ENCODE peak calls at places on chromosomes 5 and 9, in six cellular contexts. H, M, C, B, L and Q are unnamed samples.

GRCh38 chr5:133460172-133460758 is 152.1 kb downstream of the FSTL4 start:
- DNase-seq in M (peak; percentile 19), L (peak; percentile 55), B (peak; percentile 82), H (no peak), C (no peak), Q (peak; percentile 64)

GRCh38 chr5:173554989-173555705 is 61.3 kb downstream of the BOD1 start:
- DNase-seq in L (peak; percentile 31), H (no peak), B (no peak), M (no peak), C (peak; percentile 9), Q (peak; percentile 54)

GRCh38 chr9:5842926-5843325 is 10.0 kb upstream of the ERMP1 start:
- DNase-seq in C (no peak), M (no peak), H (no peak), L (no peak), B (no peak), Q (no peak)

GRCh38 chr5:61924251-61924650 is 381.8 kb upstream of the KIF2A start:
- DNase-seq in L (no peak), C (no peak), H (no peak), M (no peak), B (no peak), Q (no peak)

GRCh38 chr5:147189109-147189424 is 45.8 kb upstream of the STK32A start:
- DNase-seq in L (no peak), C (no peak), H (no peak), B (no peak), M (no peak), Q (no peak)

GRCh38 chr9:121637441-121638222 is 13.8 kb upstream of the DAB2IP start:
- DNase-seq in C (no peak), H (no peak), L (peak; percentile 66), B (no peak), M (no peak), Q (no peak)

GRCh38 chr5:98769256-98770157 is 4.0 kb upstream of the RGMB start:
- DNase-seq in M (no peak), L (peak; percentile 61), H (no peak), C (no peak), B (no peak), Q (peak; percentile 28)

GRCh38 chr5:172436078-172436873 is 18.0 kb downstream of the SH3PXD2B start:
- DNase-seq in M (no peak), C (no peak), H (no peak), B (no peak), L (no peak), Q (no peak)

GRCh38 chr5:152711996-152712395 is 306.9 kb upstream of the NMUR2 start:
- DNase-seq in C (no peak), L (no peak), M (no peak), B (no peak), H (no peak), Q (no peak)

GRCh38 chr5:174314261-174314660 is 268.8 kb downstream of the NSG2 start:
- DNase-seq in H (no peak), M (no peak), B (no peak), L (no peak), C (no peak), Q (no peak)

GRCh38 chr5:178991190-178992145 is 3.7 kb downstream of the GRM6 start:
- DNase-seq in M (no peak), C (no peak), H (no peak), B (no peak), L (no peak), Q (no peak)

GRCh38 chr5:177496111-177497010 is 1.0 kb downstream of the PDLIM7 start:
- DNase-seq in L (peak; percentile 83), M (peak; percentile 44), C (peak; percentile 85), H (no peak), B (peak; percentile 39), Q (peak; percentile 88)

GRCh38 chr5:106386287-106386686 is 1284.5 kb downstream of the EFNA5 start:
- DNase-seq in M (no peak), H (no peak), B (no peak), L (no peak), C (no peak), Q (no peak)

GRCh38 chr9:76045217-76045616 is 154.7 kb downstream of the PCSK5 start:
- DNase-seq in M (no peak), C (no peak), B (no peak), L (no peak), H (no peak), Q (no peak)

GRCh38 chr9:1025131-1025530 is 25.0 kb upstream of the DMRT2 start:
- DNase-seq in C (no peak), M (no peak), H (no peak), B (no peak), L (no peak), Q (no peak)

GRCh38 chr5:144002866-144003265 is 167.6 kb downstream of the YIPF5 start:
- DNase-seq in H (no peak), M (no peak), L (no peak), B (no peak), C (no peak), Q (no peak)

GRCh38 chr9:112354081-112354743 is 20.8 kb upstream of the PTBP3 start:
- DNase-seq in M (no peak), C (no peak), L (no peak), B (no peak), H (no peak), Q (no peak)

GRCh38 chr9:112352209-112352608 is 18.8 kb upstream of the PTBP3 start:
- DNase-seq in L (no peak), H (no peak), C (no peak), B (no peak), M (no peak), Q (no peak)

GRCh38 chr9:112348257-112348992 is 15.0 kb upstream of the PTBP3 start:
- DNase-seq in L (peak; percentile 61), C (peak; percentile 49), B (no peak), M (no peak), H (no peak), Q (peak; percentile 81)

GRCh38 chr9:112351184-112351583 is 17.8 kb upstream of the PTBP3 start:
- DNase-seq in L (no peak), H (no peak), C (no peak), M (no peak), B (no peak), Q (no peak)

DNA sequence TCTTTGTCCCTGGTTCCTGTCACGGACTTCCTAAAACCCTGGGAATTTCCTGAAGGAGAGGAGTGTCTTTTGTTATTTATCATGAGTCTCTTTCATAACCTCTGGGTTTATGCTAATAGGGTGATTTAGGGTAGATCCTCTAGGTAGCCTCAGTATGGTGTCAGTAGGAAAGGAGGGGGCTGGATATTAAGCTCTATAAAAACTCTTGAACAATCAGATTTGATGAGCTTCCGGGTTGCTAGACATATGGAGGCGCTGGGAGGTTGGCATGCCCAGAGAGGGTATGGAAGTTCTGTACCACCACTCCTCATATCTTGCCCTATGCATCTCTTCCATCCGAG is 15.5 kb upstream of the PTBP3 start:
- DNase-seq in C (no peak), L (no peak), M (no peak), H (no peak), B (no peak), Q (no peak)
- TF ChIP-seq JUND in C (no peak), L (no peak), M (no peak), H (no peak), B (no peak), Q (no peak)

GRCh38 chr9:74645007-74645639 is 148.0 kb downstream of the RORB start:
- DNase-seq in B (peak; percentile 6), L (peak; percentile 32), M (peak; percentile 7), H (no peak), C (peak; percentile 18), Q (no peak)
- TF ChIP-seq JUND in B (no peak), L (no peak), M (no peak), H (no peak), C (no peak), Q (no peak)

DNA sequence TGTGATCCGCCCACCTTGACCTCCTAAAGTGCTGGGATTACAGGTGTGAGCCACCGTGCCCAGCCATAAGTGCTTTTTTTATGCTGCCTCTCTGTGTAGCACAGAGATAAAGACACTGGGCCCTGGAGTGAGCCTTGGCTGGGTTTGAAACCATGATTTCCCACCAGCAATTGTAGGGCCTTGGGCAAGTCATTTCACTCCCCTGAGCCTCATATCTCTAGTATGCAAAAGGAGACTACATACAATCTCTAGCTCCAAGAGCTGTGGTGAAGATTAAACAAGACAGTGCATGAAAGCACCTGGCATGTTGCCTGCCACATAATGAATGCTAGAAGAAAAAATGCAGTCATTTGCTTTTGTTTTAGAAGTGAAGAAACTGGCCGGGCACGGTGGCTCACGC is 3.9 kb downstream of the FABP6 start:
- DNase-seq in L (no peak), H (peak; percentile 53), M (no peak), C (no peak), B (no peak), Q (no peak)
- TF ChIP-seq JUND in L (no peak), H (no peak), M (no peak), C (no peak), B (no peak), Q (no peak)

DNA sequence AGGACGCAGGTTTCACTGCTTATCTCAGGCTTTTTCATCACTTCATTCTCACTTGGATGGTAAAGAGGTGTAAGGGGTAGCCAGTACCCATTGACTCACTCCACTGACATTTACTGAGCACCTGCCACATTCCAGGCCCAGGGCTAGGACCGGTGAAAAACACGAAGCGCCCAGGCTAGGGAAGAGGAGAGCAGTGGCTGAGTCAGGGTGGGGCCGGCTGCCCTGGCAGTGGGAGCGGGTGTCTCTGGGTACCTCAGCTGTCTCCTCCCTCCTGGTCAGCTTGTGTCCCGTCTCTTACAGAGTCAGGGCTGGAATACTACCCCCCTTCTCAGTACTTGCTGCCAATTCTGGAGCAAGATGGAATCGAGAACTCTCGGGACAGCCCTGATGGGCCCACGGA is 22.2 kb downstream of the LRSAM1 start:
- DNase-seq in M (no peak), B (no peak), H (no peak), C (no peak), L (no peak), Q (no peak)
- TF ChIP-seq JUND in M (no peak), B (no peak), H (no peak), C (no peak), L (no peak), Q (no peak)